ENCODE peak calls at places on chromosomes 13 and 19, in five cellular contexts. Y, K, D, N and J are unnamed samples.

GRCh38 chr13:39765801-39766463 is 110.5 kb downstream of the COG6 start:
- DNase-seq in Y (peak; percentile 11), K (no peak), D (no peak), N (peak; percentile 25), J (no peak)

GRCh38 chr19:41951686-41952172 is 7.4 kb downstream of the RABAC1 start:
- DNase-seq in Y (no peak), K (peak; percentile 76), D (peak; percentile 88), N (peak; percentile 68), J (peak; percentile 99)

GRCh38 chr13:44013666-44014291 is 134.1 kb downstream of the LACC1 start:
- DNase-seq in Y (no peak), K (no peak), D (no peak), N (no peak), J (no peak)

GRCh38 chr19:55857149-55857548 is 20.8 kb downstream of the NLRP4 start:
- DNase-seq in Y (no peak), K (no peak), D (no peak), N (no peak), J (no peak)

GRCh38 chr13:66347718-66348117 is 882.4 kb downstream of the PCDH9 start:
- DNase-seq in Y (no peak), K (no peak), D (no peak), N (no peak), J (no peak)

GRCh38 chr19:48872884-48873475 is 759 bp downstream of the PPP1R15A start:
- DNase-seq in Y (no peak), K (peak; percentile 55), D (peak; percentile 72), N (peak; percentile 91), J (peak; percentile 49)

GRCh38 chr13:43005460-43006236 is 13.6 kb upstream of the EPSTI1 start:
- DNase-seq in Y (no peak), K (no peak), D (no peak), N (no peak), J (no peak)

GRCh38 chr13:57740719-57741118 is 109.2 kb downstream of the PCDH17 start:
- DNase-seq in Y (no peak), K (no peak), D (no peak), N (peak; percentile 42), J (no peak)

GRCh38 chr19:41928754-41929535 is 696 bp upstream of the ERFL start:
- DNase-seq in Y (no peak), K (no peak), D (no peak), N (no peak), J (no peak)

GRCh38 chr13:99605417-99606321 is 104.4 kb downstream of the TM9SF2 start:
- DNase-seq in Y (peak; percentile 17), K (peak; percentile 28), D (peak; percentile 25), N (peak; percentile 35), J (peak; percentile 73)

GRCh38 chr13:27295096-27295495 is 24.5 kb downstream of the RASL11A start:
- DNase-seq in Y (no peak), K (no peak), D (peak; percentile 33), N (no peak), J (no peak)

GRCh38 chr13:114047358-114047881 is 73.5 kb upstream of the C13orf46 start:
- DNase-seq in Y (no peak), K (no peak), D (no peak), N (no peak), J (no peak)